ENCODE peak calls at places on chromosomes 16 and 17, in eight cellular contexts. F is stimulated activated CD8-positive, alpha-beta memory T cell treated with anti-CD3 and anti-CD28 coated beads, Interleukin-15, amount 100 ng/mL, for 24 hours; P is left colon; S is foreskin fibroblast; U is Caki2; E is fibroblast of lung; C is HL-60; V is skeletal muscle cell. D is an unnamed sample.

GRCh38 chr17:21676281-21677111 is 15.8 kb upstream of the KCNJ18 start:
- DNase-seq in C (no peak), F (no peak), U (no peak), E (no peak), V (no peak), P (no peak), S (no peak), D (no peak)

GRCh38 chr16:58393138-58393504 is 850 bp downstream of the GINS3 start:
- DNase-seq in F (no peak), P (no peak), C (no peak), V (no peak), S (no peak), U (no peak), E (no peak), D (no peak)

GRCh38 chr17:12644623-12645022 is 21.1 kb upstream of the MYOCD start:
- DNase-seq in P (no peak), F (no peak), V (no peak), E (no peak), U (no peak), S (no peak), C (no peak), D (no peak)

GRCh38 chr17:81542431-81543338 is 9.5 kb downstream of the FAAP100 start:
- DNase-seq in U (no peak), P (no peak), F (no peak), V (no peak), S (no peak), C (no peak), E (no peak), D (no peak)

GRCh38 chr17:79459003-79459655 is 151.7 kb downstream of the RBFOX3 start:
- DNase-seq in U (no peak), S (no peak), E (no peak), F (no peak), P (no peak), C (no peak), V (no peak), D (no peak)

GRCh38 chr17:37848690-37849616 is 75.3 kb upstream of the TBC1D3K start:
- DNase-seq in C (peak), S (peak), E (peak), V (peak), P (no peak), F (no peak), U (peak), D (no peak)

GRCh38 chr16:50096791-50097190 is 31.0 kb downstream of the HEATR3 start:
- DNase-seq in U (no peak), P (no peak), F (no peak), C (no peak), E (peak), S (peak), V (peak), D (no peak)

GRCh38 chr17:5544115-5544514 is 40.2 kb downstream of the NLRP1 start:
- DNase-seq in U (no peak), S (no peak), V (no peak), E (no peak), F (no peak), P (no peak), C (no peak), D (no peak)

GRCh38 chr17:7258731-7259554 is 3.3 kb downstream of the CLDN7 start:
- DNase-seq in C (no peak), U (no peak), E (peak), S (peak), V (no peak), F (no peak), P (peak), D (no peak)

GRCh38 chr17:57881783-57882291 is 32.0 kb upstream of the MRPS23 start:
- DNase-seq in E (no peak), C (no peak), P (no peak), U (no peak), F (no peak), S (no peak), V (no peak), D (no peak)

GRCh38 chr16:29852654-29853053 is 10.4 kb downstream of the CDIPT start:
- DNase-seq in P (no peak), F (no peak), C (no peak), E (peak), S (peak), V (peak), U (no peak), D (no peak)

GRCh38 chr16:27401768-27402568 is at the start of gene IL21R:
- DNase-seq in S (peak), U (no peak), F (peak), E (peak), C (peak), P (peak), V (peak), D (no peak)

GRCh38 chr16:31043898-31044481 is 10.6 kb downstream of the STX4 start:
- DNase-seq in E (no peak), S (no peak), F (no peak), C (no peak), V (no peak), P (no peak), U (no peak), D (no peak)

GRCh38 chr17:7137182-7137943 is 22.7 kb upstream of the ASGR2 start:
- DNase-seq in P (no peak), E (no peak), F (no peak), S (no peak), U (no peak), V (no peak), C (no peak), D (no peak)

GRCh38 chr16:24253192-24253591 is 2.9 kb upstream of the CACNG3 start:
- DNase-seq in P (peak), C (peak), U (peak), V (no peak), E (peak), S (no peak), F (peak), D (no peak)

GRCh38 chr16:86252596-86252995 is 257.7 kb upstream of the FOXF1 start:
- DNase-seq in S (peak), V (no peak), P (no peak), F (no peak), E (peak), U (no peak), C (no peak), D (no peak)

GRCh38 chr17:2232244-2232638 is 71.3 kb downstream of the SMG6 start:
- DNase-seq in P (no peak), F (no peak), E (peak), S (no peak), C (no peak), V (peak), U (no peak), D (no peak)

GRCh38 chr17:35210741-35211140 is 16.5 kb upstream of the SLC35G3 start:
- DNase-seq in C (no peak), F (no peak), U (no peak), S (no peak), E (no peak), P (no peak), V (no peak), D (no peak)

GRCh38 chr16:22805326-22805725 is 8.6 kb upstream of the HS3ST2 start:
- DNase-seq in U (no peak), C (no peak), E (no peak), P (no peak), S (no peak), V (no peak), F (no peak), D (no peak)

GRCh38 chr16:17177242-17177967 is 293.4 kb downstream of the XYLT1 start:
- DNase-seq in C (no peak), P (no peak), E (no peak), V (no peak), F (no peak), S (peak), U (peak), D (no peak)

GRCh38 chr17:67281736-67282135 is 36.7 kb upstream of the HELZ start:
- DNase-seq in S (no peak), C (no peak), P (no peak), U (no peak), V (no peak), E (no peak), F (no peak), D (no peak)

GRCh38 chr16:15765880-15766279 is 90.9 kb downstream of the MYH11 start:
- DNase-seq in P (peak), V (no peak), F (no peak), U (peak), C (peak), S (peak), E (peak), D (no peak)

GRCh38 chr16:73154063-73154870 is 106.3 kb upstream of the ZFHX3 start:
- DNase-seq in V (no peak), U (no peak), C (peak), F (no peak), E (no peak), S (no peak), P (peak), D (no peak)

GRCh38 chr17:4665027-4665426 is 23.5 kb upstream of the ALOX15 start:
- DNase-seq in F (no peak), V (no peak), C (no peak), S (no peak), U (no peak), E (no peak), P (peak), D (no peak)

GRCh38 chr17:27089929-27090247 is 204.0 kb upstream of the WSB1 start:
- DNase-seq in C (no peak), V (no peak), U (no peak), F (no peak), E (no peak), S (no peak), P (no peak), D (no peak)

GRCh38 chr16:77211880-77212735 is 12.9 kb downstream of the SYCE1L start:
- DNase-seq in C (peak), S (no peak), P (peak), F (peak), U (peak), V (no peak), E (peak), D (no peak)

GRCh38 chr16:31367875-31368274 is 12.9 kb downstream of the ITGAX start:
- DNase-seq in P (no peak), F (no peak), U (no peak), C (peak), V (no peak), S (no peak), E (no peak), D (no peak)

GRCh38 chr17:71127416-71127815 is 958.1 kb downstream of the KCNJ2 start:
- DNase-seq in U (no peak), E (no peak), C (no peak), S (no peak), F (no peak), P (no peak), V (no peak), D (no peak)

GRCh38 chr16:27547134-27547533 is 2.6 kb downstream of the GTF3C1 start:
- DNase-seq in E (peak), S (peak), V (peak), U (no peak), F (no peak), C (no peak), P (no peak), D (no peak)

GRCh38 chr17:42609182-42609813 is at the start of the genes RETREG3 and TUBG1:
- DNase-seq in S (peak), U (peak), P (peak), V (peak), E (peak), F (peak), C (peak), D (peak)